ENCODE peak calls at places on chromosomes 11 and 22, in seven cellular contexts. One of them, this sample, is unnamed. For H3K9me3 and H3K27me3, the result is how much of the 10 kb centered on the place peaks cover.

GRCh38 chr11:73141031-73141308 is 1.1 kb downstream of the FCHSD2 start:
- DNase-seq in ascending aorta: peak
- DNase-seq in body of pancreas: no peak
- DNase-seq in spleen: peak
- DNase-seq in ovary: peak
- DNase-seq in IMR-90: no peak
- DNase-seq in CD4-positive, alpha-beta T cell: peak
- DNase-seq in this sample: no peak

GRCh38 chr22:38284042-38284402 is 11.2 kb upstream of the TMEM184B start:
- DNase-seq in CD4-positive, alpha-beta T cell: no peak
- DNase-seq in spleen: no peak
- DNase-seq in ascending aorta: peak
- DNase-seq in IMR-90: peak
- DNase-seq in body of pancreas: peak
- DNase-seq in ovary: peak
- DNase-seq in this sample: peak

GRCh38 chr22:39712938-39713525 is 142.5 kb downstream of the CACNA1I start:
- DNase-seq in body of pancreas: no peak
- DNase-seq in IMR-90: no peak
- DNase-seq in ascending aorta: no peak
- DNase-seq in CD4-positive, alpha-beta T cell: no peak
- DNase-seq in spleen: peak
- DNase-seq in ovary: no peak
- DNase-seq in this sample: no peak

GRCh38 chr11:127059286-127060200 is 59.0 kb upstream of the KIRREL3 start:
- DNase-seq in IMR-90: no peak
- DNase-seq in spleen: no peak
- DNase-seq in ascending aorta: no peak
- DNase-seq in ovary: no peak
- DNase-seq in body of pancreas: no peak
- DNase-seq in CD4-positive, alpha-beta T cell: no peak
- DNase-seq in this sample: no peak

GRCh38 chr22:36443198-36443770 is 38.2 kb downstream of the TXN2 start:
- DNase-seq in body of pancreas: no peak
- DNase-seq in ovary: no peak
- DNase-seq in spleen: no peak
- DNase-seq in CD4-positive, alpha-beta T cell: no peak
- DNase-seq in ascending aorta: no peak
- DNase-seq in IMR-90: no peak
- DNase-seq in this sample: no peak

GRCh38 chr22:33748714-33749113 is 171.6 kb downstream of the LARGE1 start:
- DNase-seq in spleen: no peak
- DNase-seq in ovary: no peak
- DNase-seq in body of pancreas: no peak
- DNase-seq in CD4-positive, alpha-beta T cell: no peak
- DNase-seq in ascending aorta: no peak
- DNase-seq in IMR-90: no peak
- DNase-seq in this sample: no peak

GRCh38 chr11:114616516-114616915 is 20.9 kb upstream of the NXPE4 start:
- DNase-seq in IMR-90: no peak
- DNase-seq in spleen: no peak
- DNase-seq in ascending aorta: no peak
- DNase-seq in body of pancreas: no peak
- DNase-seq in CD4-positive, alpha-beta T cell: no peak
- DNase-seq in ovary: no peak
- DNase-seq in this sample: no peak

GRCh38 chr11:124892750-124893454 is 4.8 kb downstream of the ROBO4 start:
- DNase-seq in spleen: no peak
- DNase-seq in body of pancreas: no peak
- DNase-seq in CD4-positive, alpha-beta T cell: no peak
- DNase-seq in IMR-90: no peak
- DNase-seq in ascending aorta: peak
- DNase-seq in ovary: no peak
- DNase-seq in this sample: no peak

GRCh38 chr11:118012083-118012669 is 26.0 kb downstream of the IL10RA start:
- DNase-seq in spleen: peak
- DNase-seq in ascending aorta: peak
- DNase-seq in ovary: no peak
- DNase-seq in IMR-90: peak
- DNase-seq in body of pancreas: peak
- DNase-seq in CD4-positive, alpha-beta T cell: no peak
- DNase-seq in this sample: no peak

GRCh38 chr11:102780491-102780918 is at the start of gene MMP10:
- DNase-seq in CD4-positive, alpha-beta T cell: no peak
- DNase-seq in ascending aorta: no peak
- DNase-seq in spleen: no peak
- DNase-seq in IMR-90: peak
- DNase-seq in ovary: no peak
- DNase-seq in body of pancreas: no peak
- DNase-seq in this sample: no peak

GRCh38 chr11:2269601-2270321 is 627 bp downstream of the ASCL2 start:
- DNase-seq in body of pancreas: peak
- DNase-seq in ascending aorta: peak
- DNase-seq in spleen: peak
- DNase-seq in IMR-90: peak
- DNase-seq in ovary: no peak
- DNase-seq in CD4-positive, alpha-beta T cell: peak
- DNase-seq in this sample: no peak

GRCh38 chr11:90913131-90913668 is 690.4 kb upstream of the CHORDC1 start:
- DNase-seq in CD4-positive, alpha-beta T cell: no peak
- DNase-seq in ascending aorta: no peak
- DNase-seq in body of pancreas: no peak
- DNase-seq in IMR-90: no peak
- DNase-seq in ovary: no peak
- DNase-seq in spleen: no peak
- DNase-seq in this sample: no peak

GRCh38 chr11:86503131-86503530 is 128.4 kb downstream of the CCDC81 start:
- DNase-seq in ovary: no peak
- DNase-seq in body of pancreas: no peak
- DNase-seq in ascending aorta: no peak
- DNase-seq in IMR-90: no peak
- DNase-seq in spleen: no peak
- DNase-seq in CD4-positive, alpha-beta T cell: no peak
- DNase-seq in this sample: no peak

GRCh38 chr22:44521326-44521725 is 23.3 kb upstream of the RTL6 start:
- DNase-seq in body of pancreas: no peak
- DNase-seq in ascending aorta: no peak
- DNase-seq in ovary: no peak
- DNase-seq in CD4-positive, alpha-beta T cell: no peak
- DNase-seq in spleen: no peak
- DNase-seq in IMR-90: no peak
- DNase-seq in this sample: no peak

GRCh38 chr11:95461858-95462257 is 230.9 kb upstream of the SESN3 start:
- DNase-seq in CD4-positive, alpha-beta T cell: no peak
- DNase-seq in IMR-90: no peak
- DNase-seq in ascending aorta: no peak
- DNase-seq in ovary: no peak
- DNase-seq in spleen: no peak
- DNase-seq in body of pancreas: no peak
- DNase-seq in this sample: no peak

GRCh38 chr11:121711900-121712424 is 259.2 kb upstream of the SORL1-AS1 start:
- DNase-seq in body of pancreas: no peak
- DNase-seq in spleen: no peak
- DNase-seq in IMR-90: peak
- DNase-seq in ovary: no peak
- DNase-seq in ascending aorta: no peak
- DNase-seq in CD4-positive, alpha-beta T cell: no peak
- DNase-seq in this sample: no peak

GRCh38 chr11:58286249-58286648 is 18.2 kb upstream of the OR10W1 start:
- DNase-seq in ovary: no peak
- DNase-seq in IMR-90: peak
- DNase-seq in body of pancreas: no peak
- DNase-seq in CD4-positive, alpha-beta T cell: no peak
- DNase-seq in spleen: no peak
- DNase-seq in ascending aorta: no peak
- DNase-seq in this sample: no peak

GRCh38 chr11:116379185-116379828 is 393.5 kb downstream of the BUD13 start:
- DNase-seq in spleen: no peak
- DNase-seq in ascending aorta: no peak
- DNase-seq in CD4-positive, alpha-beta T cell: no peak
- DNase-seq in ovary: no peak
- DNase-seq in body of pancreas: peak
- DNase-seq in IMR-90: peak
- DNase-seq in this sample: no peak

GRCh38 chr22:40499187-40499753 is 128.9 kb downstream of the SGSM3 start:
- DNase-seq in IMR-90: peak
- DNase-seq in ovary: peak
- DNase-seq in body of pancreas: peak
- DNase-seq in ascending aorta: peak
- DNase-seq in spleen: no peak
- DNase-seq in CD4-positive, alpha-beta T cell: no peak
- DNase-seq in this sample: no peak

GRCh38 chr11:15006139-15006759 is 34.1 kb upstream of the CALCA start:
- DNase-seq in IMR-90: peak
- DNase-seq in ascending aorta: no peak
- DNase-seq in spleen: no peak
- DNase-seq in body of pancreas: no peak
- DNase-seq in CD4-positive, alpha-beta T cell: no peak
- DNase-seq in ovary: no peak
- DNase-seq in this sample: no peak

GRCh38 chr22:19853879-19854777 is 546 bp downstream of the GNB1L start:
- DNase-seq in CD4-positive, alpha-beta T cell: no peak
- DNase-seq in IMR-90: no peak
- DNase-seq in body of pancreas: peak
- DNase-seq in ovary: no peak
- DNase-seq in spleen: peak
- DNase-seq in ascending aorta: no peak
- DNase-seq in this sample: no peak

GRCh38 chr22:21759631-21760030 is 24.0 kb upstream of the YPEL1 start:
- DNase-seq in body of pancreas: no peak
- DNase-seq in CD4-positive, alpha-beta T cell: no peak
- DNase-seq in spleen: peak
- DNase-seq in ascending aorta: no peak
- DNase-seq in IMR-90: no peak
- DNase-seq in ovary: peak
- DNase-seq in this sample: no peak

GRCh38 chr11:3359092-3359824 is 19.7 kb downstream of the ZNF195 start:
- DNase-seq in CD4-positive, alpha-beta T cell: no peak
- DNase-seq in IMR-90: no peak
- DNase-seq in ovary: no peak
- DNase-seq in ascending aorta: no peak
- DNase-seq in spleen: no peak
- DNase-seq in body of pancreas: no peak
- DNase-seq in this sample: no peak
- H3K9me3 ChIP-seq in CD4-positive, alpha-beta T cell: half or more
- H3K9me3 ChIP-seq in IMR-90: half or more
- H3K9me3 ChIP-seq in ovary: under half
- H3K9me3 ChIP-seq in ascending aorta: half or more
- H3K9me3 ChIP-seq in spleen: half or more
- H3K9me3 ChIP-seq in body of pancreas: under half
- H3K9me3 ChIP-seq in this sample: half or more

DNA sequence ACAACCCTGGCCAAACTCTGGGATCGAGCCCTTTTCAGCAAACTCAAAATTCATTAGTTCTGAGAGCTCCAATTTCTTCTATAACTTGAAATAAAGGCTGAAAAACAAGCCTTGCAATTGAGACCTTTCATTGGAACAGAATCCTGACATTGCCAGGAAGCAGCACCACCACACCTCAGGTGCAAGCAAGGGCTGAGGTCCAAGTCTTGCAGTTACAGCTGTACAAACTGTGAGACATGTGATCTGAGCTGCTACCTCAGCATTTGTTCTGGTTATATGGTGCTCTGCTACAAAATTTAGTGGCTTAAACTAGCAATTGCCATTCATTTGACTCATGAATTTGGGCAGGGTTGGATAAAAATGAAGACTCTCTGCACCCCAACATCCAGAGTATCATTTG is 18.1 kb downstream of the OR5AS1 start:
- DNase-seq in ascending aorta: no peak
- DNase-seq in ovary: no peak
- DNase-seq in spleen: no peak
- DNase-seq in body of pancreas: peak
- DNase-seq in CD4-positive, alpha-beta T cell: no peak
- DNase-seq in IMR-90: no peak
- DNase-seq in this sample: no peak
- TF ChIP-seq CTCF in ascending aorta: no peak
- TF ChIP-seq CTCF in ovary: no peak
- TF ChIP-seq CTCF in spleen: no peak
- TF ChIP-seq CTCF in body of pancreas: no peak
- TF ChIP-seq CTCF in CD4-positive, alpha-beta T cell: no peak
- TF ChIP-seq CTCF in IMR-90: no peak
- TF ChIP-seq CTCF in this sample: no peak

GRCh38 chr11:64703048-64703447 is 19.9 kb downstream of the NRXN2 start:
- DNase-seq in body of pancreas: no peak
- DNase-seq in ovary: no peak
- DNase-seq in spleen: no peak
- DNase-seq in IMR-90: no peak
- DNase-seq in ascending aorta: no peak
- DNase-seq in CD4-positive, alpha-beta T cell: no peak
- DNase-seq in this sample: no peak

GRCh38 chr11:64710418-64711137 is 12.4 kb downstream of the NRXN2 start:
- DNase-seq in body of pancreas: no peak
- DNase-seq in spleen: no peak
- DNase-seq in ascending aorta: no peak
- DNase-seq in IMR-90: peak
- DNase-seq in ovary: no peak
- DNase-seq in CD4-positive, alpha-beta T cell: no peak
- DNase-seq in this sample: no peak

GRCh38 chr11:64711138-64711943 is 11.7 kb downstream of the NRXN2 start:
- DNase-seq in ascending aorta: no peak
- DNase-seq in ovary: no peak
- DNase-seq in spleen: no peak
- DNase-seq in IMR-90: no peak
- DNase-seq in body of pancreas: no peak
- DNase-seq in CD4-positive, alpha-beta T cell: no peak
- DNase-seq in this sample: no peak

GRCh38 chr11:64705501-64705900 is 17.5 kb downstream of the NRXN2 start:
- DNase-seq in ascending aorta: peak
- DNase-seq in ovary: no peak
- DNase-seq in spleen: no peak
- DNase-seq in CD4-positive, alpha-beta T cell: no peak
- DNase-seq in body of pancreas: no peak
- DNase-seq in IMR-90: no peak
- DNase-seq in this sample: no peak
- H3K27me3 ChIP-seq in ascending aorta: under half
- H3K27me3 ChIP-seq in ovary: under half
- H3K27me3 ChIP-seq in spleen: under half
- H3K27me3 ChIP-seq in CD4-positive, alpha-beta T cell: under half
- H3K27me3 ChIP-seq in body of pancreas: under half
- H3K27me3 ChIP-seq in IMR-90: under half
- H3K27me3 ChIP-seq in this sample: under half

GRCh38 chr11:65388731-65389130 is 2.3 kb downstream of the FRMD8 start:
- DNase-seq in CD4-positive, alpha-beta T cell: no peak
- DNase-seq in ascending aorta: no peak
- DNase-seq in body of pancreas: no peak
- DNase-seq in IMR-90: no peak
- DNase-seq in spleen: no peak
- DNase-seq in ovary: no peak
- DNase-seq in this sample: no peak
- H3K9me3 ChIP-seq in CD4-positive, alpha-beta T cell: under half
- H3K9me3 ChIP-seq in ascending aorta: under half
- H3K9me3 ChIP-seq in body of pancreas: under half
- H3K9me3 ChIP-seq in IMR-90: under half
- H3K9me3 ChIP-seq in spleen: under half
- H3K9me3 ChIP-seq in ovary: under half
- H3K9me3 ChIP-seq in this sample: under half